ENCODE peak calls at places on chromosomes 12 and 14, in eight cellular contexts. P is AG09309; Z is effector CD4-positive, alpha-beta T cell; U is foreskin fibroblast; R is effector memory CD4-positive, alpha-beta T cell; O is activated effector memory CD4-positive, alpha-beta T cell treated with Interleukin-2 at 50 U/mL for 16 hours; L is ACHN; D is Daoy. F is an unnamed sample.

GRCh38 chr14:93207468-93208308 is 632 bp downstream of the UBR7 start:
- DNase-seq in P (no peak), Z (no peak), U (peak), R (no peak), O (no peak), L (peak), D (peak), F (no peak)

GRCh38 chr12:115912440-115912839 is 365.1 kb downstream of the MED13L start:
- DNase-seq in P (no peak), Z (no peak), U (no peak), R (no peak), O (no peak), L (no peak), D (no peak), F (no peak)

GRCh38 chr12:39660101-39660500 is 40.5 kb upstream of the ABCD2 start:
- DNase-seq in P (no peak), Z (no peak), U (no peak), R (no peak), O (no peak), L (no peak), D (no peak), F (no peak)

GRCh38 chr12:57845478-57846284 is 848 bp downstream of the CTDSP2 start:
- DNase-seq in P (no peak), Z (peak), U (no peak), R (peak), O (peak), L (peak), D (peak), F (peak)

GRCh38 chr14:76715102-76715926 is 46.0 kb upstream of the VASH1 start:
- DNase-seq in P (no peak), Z (no peak), U (peak), R (no peak), O (no peak), L (no peak), D (no peak), F (no peak)

GRCh38 chr14:31038521-31039166 is 12.5 kb upstream of the STRN3 start:
- DNase-seq in P (no peak), Z (no peak), U (no peak), R (no peak), O (no peak), L (no peak), D (no peak), F (no peak)

GRCh38 chr12:52527121-52527800 is 7.1 kb upstream of the KRT5 start:
- DNase-seq in P (no peak), Z (no peak), U (no peak), R (no peak), O (no peak), L (no peak), D (no peak), F (no peak)

GRCh38 chr14:104795781-104796681 is 483 bp upstream of the AKT1 start:
- DNase-seq in P (no peak), Z (peak), U (no peak), R (peak), O (peak), L (peak), D (peak), F (no peak)

GRCh38 chr12:18275974-18276373 is 14.7 kb downstream of the PIK3C2G start:
- DNase-seq in P (no peak), Z (no peak), U (peak), R (no peak), O (no peak), L (peak), D (peak), F (no peak)

GRCh38 chr14:68669644-68670343 is 123.1 kb downstream of the ZFP36L1 start:
- DNase-seq in P (no peak), Z (no peak), U (no peak), R (no peak), O (no peak), L (no peak), D (no peak), F (no peak)

GRCh38 chr14:61342486-61342885 is 21.1 kb downstream of the PRKCH start:
- DNase-seq in P (no peak), Z (peak), U (no peak), R (peak), O (peak), L (no peak), D (no peak), F (peak)

GRCh38 chr12:4302881-4303280 is 18.1 kb upstream of the TIGAR start:
- DNase-seq in P (no peak), Z (no peak), U (no peak), R (no peak), O (no peak), L (no peak), D (no peak), F (no peak)

GRCh38 chr12:31732926-31733548 is 4.2 kb upstream of the AMN1 start:
- DNase-seq in P (peak), Z (no peak), U (peak), R (no peak), O (no peak), L (peak), D (peak), F (no peak)

GRCh38 chr12:45646851-45647581 is 82.5 kb upstream of the ARID2 start:
- DNase-seq in P (no peak), Z (no peak), U (no peak), R (no peak), O (no peak), L (no peak), D (no peak), F (no peak)

GRCh38 chr12:41531147-41531829 is 343.2 kb downstream of the PDZRN4 start:
- DNase-seq in P (no peak), Z (no peak), U (no peak), R (no peak), O (no peak), L (no peak), D (no peak), F (no peak)

GRCh38 chr12:88298761-88299242 is 156.7 kb downstream of the TMTC3 start:
- DNase-seq in P (peak), Z (no peak), U (peak), R (no peak), O (no peak), L (peak), D (peak), F (no peak)

GRCh38 chr12:107320929-107321618 is 227.7 kb upstream of the CRY1 start:
- DNase-seq in P (no peak), Z (peak), U (no peak), R (peak), O (peak), L (peak), D (peak), F (peak)

GRCh38 chr12:124464062-124464461 is 103.3 kb downstream of the NCOR2 start:
- DNase-seq in P (no peak), Z (no peak), U (peak), R (no peak), O (no peak), L (no peak), D (no peak), F (no peak)

GRCh38 chr12:48831257-48831656 is 13.0 kb downstream of the CACNB3 start:
- DNase-seq in P (no peak), Z (no peak), U (no peak), R (no peak), O (no peak), L (no peak), D (no peak), F (no peak)

GRCh38 chr12:6215932-6216494 is 15.8 kb downstream of the CD9 start:
- DNase-seq in P (peak), Z (no peak), U (peak), R (no peak), O (no peak), L (peak), D (peak), F (no peak)